ENCODE peak calls at places on chromosomes 13 and 19, in nine cellular contexts. I, Z, L, S, A, P, M, E and U are unnamed samples.
A peak's percentile ranks its signal among the peaks of the same experiment; 100 is the strongest.

GRCh38 chr13:95564091-95564490 is 11.6 kb downstream of the CLDN10 start:
- DNase-seq in I (no peak), Z (no peak), L (no peak), S (no peak), A (no peak), P (peak; percentile 42), M (peak; percentile 18), E (no peak), U (no peak)

GRCh38 chr13:35354305-35354704 is 122.2 kb downstream of the MAB21L1 start:
- DNase-seq in I (no peak), Z (no peak), L (no peak), S (no peak), A (no peak), P (peak; percentile 5), M (no peak), E (no peak), U (no peak)

GRCh38 chr19:56837004-56837403 is 3.5 kb downstream of the PEG3 start:
- DNase-seq in I (no peak), Z (no peak), L (no peak), S (no peak), A (peak; percentile 1), P (no peak), M (no peak), E (no peak), U (no peak)

GRCh38 chr19:10601999-10602329 is 14.9 kb upstream of the AP1M2 start:
- DNase-seq in I (no peak), Z (no peak), L (no peak), S (no peak), A (no peak), P (no peak), M (no peak), E (no peak), U (no peak)

GRCh38 chr19:21202865-21203494 is 61.1 kb downstream of the ZNF431 start:
- DNase-seq in I (no peak), Z (no peak), L (peak; percentile 1), S (peak; percentile 41), A (peak; percentile 24), P (no peak), M (no peak), E (peak; percentile 17), U (peak; percentile 87)

GRCh38 chr19:2561895-2562294 is 86.0 kb downstream of the GADD45B start:
- DNase-seq in I (peak; percentile 84), Z (peak; percentile 73), L (no peak), S (peak; percentile 97), A (no peak), P (no peak), M (no peak), E (peak; percentile 64), U (peak; percentile 48)

GRCh38 chr13:105035092-105035491 is 1500.4 kb downstream of the EFNB2 start:
- DNase-seq in I (no peak), Z (no peak), L (no peak), S (no peak), A (no peak), P (peak; percentile 50), M (no peak), E (no peak), U (no peak)

GRCh38 chr13:87426737-87427136 is 244.4 kb upstream of the SLITRK5 start:
- DNase-seq in I (no peak), Z (no peak), L (no peak), S (no peak), A (no peak), P (no peak), M (no peak), E (no peak), U (no peak)

GRCh38 chr13:21018220-21018619 is 43.2 kb downstream of the LATS2 start:
- DNase-seq in I (no peak), Z (no peak), L (no peak), S (no peak), A (no peak), P (no peak), M (no peak), E (no peak), U (no peak)

GRCh38 chr19:6531956-6532243 is 1.1 kb downstream of the TNFSF9 start:
- DNase-seq in I (no peak), Z (no peak), L (no peak), S (no peak), A (no peak), P (no peak), M (no peak), E (no peak), U (no peak)

GRCh38 chr13:93227906-93228801 is 1.5 kb downstream of the GPC6 start:
- DNase-seq in I (no peak), Z (no peak), L (no peak), S (no peak), A (peak; percentile 94), P (peak; percentile 93), M (peak; percentile 92), E (no peak), U (no peak)

GRCh38 chr19:30695171-30695875 is 323.1 kb downstream of the ZNF536 start:
- DNase-seq in I (no peak), Z (no peak), L (no peak), S (no peak), A (no peak), P (no peak), M (no peak), E (no peak), U (peak; percentile 59)

GRCh38 chr19:1668339-1669123 is 16.1 kb upstream of the TCF3 start:
- DNase-seq in I (no peak), Z (peak; percentile 37), L (no peak), S (peak; percentile 46), A (peak; percentile 26), P (peak; percentile 43), M (no peak), E (no peak), U (peak; percentile 68)

GRCh38 chr19:10985502-10985901 is 24.7 kb downstream of the SMARCA4 start:
- DNase-seq in I (no peak), Z (no peak), L (no peak), S (no peak), A (no peak), P (no peak), M (no peak), E (no peak), U (no peak)

GRCh38 chr13:33583398-33583797 is 234.6 kb upstream of the RFC3 start:
- DNase-seq in I (no peak), Z (no peak), L (no peak), S (no peak), A (no peak), P (no peak), M (no peak), E (no peak), U (no peak)

GRCh38 chr13:112062619-112063308 is 4.2 kb upstream of the SOX1 start:
- DNase-seq in I (no peak), Z (no peak), L (no peak), S (no peak), A (peak; percentile 58), P (no peak), M (no peak), E (no peak), U (no peak)

GRCh38 chr13:108155185-108156106 is 59.9 kb downstream of the LIG4 start:
- DNase-seq in I (no peak), Z (peak; percentile 9), L (no peak), S (peak; percentile 74), A (peak; percentile 75), P (peak; percentile 50), M (peak; percentile 59), E (peak; percentile 42), U (peak; percentile 76)

GRCh38 chr13:33076451-33076992 is 60.3 kb downstream of the KL start:
- DNase-seq in I (no peak), Z (no peak), L (no peak), S (no peak), A (no peak), P (no peak), M (no peak), E (no peak), U (no peak)

GRCh38 chr19:54459282-54460229 is 4.0 kb downstream of the LENG9 start:
- DNase-seq in I (no peak), Z (no peak), L (no peak), S (no peak), A (no peak), P (peak; percentile 15), M (no peak), E (no peak), U (no peak)

GRCh38 chr13:110438776-110439175 is 122.7 kb downstream of the RAB20 start:
- DNase-seq in I (no peak), Z (no peak), L (no peak), S (no peak), A (no peak), P (no peak), M (no peak), E (no peak), U (no peak)

GRCh38 chr19:11106477-11106876 is 17.2 kb downstream of the LDLR start:
- DNase-seq in I (no peak), Z (no peak), L (no peak), S (no peak), A (no peak), P (peak; percentile 36), M (no peak), E (no peak), U (no peak)

GRCh38 chr13:42486711-42487198 is 87.2 kb upstream of the TNFSF11 start:
- DNase-seq in I (no peak), Z (no peak), L (peak; percentile 8), S (no peak), A (peak; percentile 74), P (peak; percentile 86), M (peak; percentile 94), E (no peak), U (no peak)

GRCh38 chr13:32153056-32153455 is 121.5 kb downstream of the FRY start:
- DNase-seq in I (no peak), Z (no peak), L (no peak), S (no peak), A (peak; percentile 36), P (peak; percentile 86), M (peak; percentile 83), E (no peak), U (no peak)

GRCh38 chr19:4068058-4068966 is 1.6 kb upstream of the ZBTB7A start:
- DNase-seq in I (peak; percentile 56), Z (no peak), L (no peak), S (no peak), A (no peak), P (no peak), M (no peak), E (no peak), U (no peak)

GRCh38 chr19:27779953-27780352 is 1433.0 kb downstream of the UQCRFS1 start:
- DNase-seq in I (no peak), Z (no peak), L (no peak), S (no peak), A (no peak), P (no peak), M (no peak), E (no peak), U (peak; percentile 51)

GRCh38 chr13:100633461-100633860 is 41.1 kb downstream of the TMTC4 start:
- DNase-seq in I (no peak), Z (no peak), L (peak; percentile 65), S (no peak), A (peak; percentile 84), P (peak; percentile 83), M (peak; percentile 87), E (no peak), U (no peak)

GRCh38 chr13:40456979-40457553 is 209.4 kb downstream of the FOXO1 start:
- DNase-seq in I (no peak), Z (no peak), L (no peak), S (no peak), A (no peak), P (no peak), M (no peak), E (no peak), U (no peak)